ENCODE peak calls at places on chromosomes 3 and 15, in seven cellular contexts. A is activated CD4-positive, alpha-beta T cell treated with anti-CD3 and anti-CD28 coated beads, Interleukin-2, amount 50 U/mL, for 24 hours; T is HFFc6; J is hypothalamus; X is H9; D is Calu3; Q is posterior vena cava. Z is an unnamed sample.
A peak's percentile ranks its signal among the peaks of the same experiment; 100 is the strongest.

GRCh38 chr15:92095691-92096090 is 242.2 kb downstream of the SLCO3A1 start:
- DNase-seq in A (no peak), T (no peak), J (no peak), X (no peak), D (no peak), Q (no peak), Z (no peak)

GRCh38 chr15:75127186-75127585 is 74.5 kb upstream of the C15orf39 start:
- DNase-seq in A (no peak), T (no peak), J (no peak), X (no peak), D (no peak), Q (no peak), Z (no peak)

GRCh38 chr3:14845826-14846225 is 27.1 kb downstream of the FGD5 start:
- DNase-seq in A (no peak), T (no peak), J (no peak), X (no peak), D (no peak), Q (no peak), Z (no peak)

GRCh38 chr3:45167011-45167911 is 21.1 kb upstream of the CDCP1 start:
- DNase-seq in A (peak; percentile 82), T (peak; percentile 98), J (peak; percentile 29), X (peak; percentile 95), D (peak; percentile 92), Q (peak; percentile 93), Z (no peak)

GRCh38 chr3:14156843-14157561 is 21.4 kb downstream of the XPC start:
- DNase-seq in A (no peak), T (no peak), J (no peak), X (no peak), D (no peak), Q (no peak), Z (no peak)

GRCh38 chr3:46574263-46574662 is 8.2 kb upstream of the LRRC2 start:
- DNase-seq in A (no peak), T (no peak), J (no peak), X (peak; percentile 88), D (no peak), Q (no peak), Z (no peak)

GRCh38 chr3:184129012-184129411 is 6.1 kb upstream of the EIF2B5 start:
- DNase-seq in A (no peak), T (peak; percentile 60), J (no peak), X (peak; percentile 70), D (peak; percentile 55), Q (no peak), Z (peak; percentile 41)

GRCh38 chr3:117393119-117393518 is 683.5 kb downstream of the TUSC7 start:
- DNase-seq in A (no peak), T (no peak), J (no peak), X (no peak), D (no peak), Q (no peak), Z (no peak)